ENCODE peak calls at places on chromosomes 13 and 19, in seven cellular contexts. I, G, U, O, M, X and N are unnamed samples.

GRCh38 chr19:42132851-42133528 is 744 bp upstream of the POU2F2 start:
- DNase-seq in I (peak), G (peak), U (peak), O (peak), M (peak), X (peak), N (no peak)

GRCh38 chr13:80408270-80408669 is 67.3 kb upstream of the SPRY2 start:
- DNase-seq in I (no peak), G (no peak), U (no peak), O (no peak), M (no peak), X (no peak), N (no peak)

GRCh38 chr19:7870571-7871279 is 3.5 kb downstream of the PRR36 start:
- DNase-seq in I (peak), G (peak), U (peak), O (peak), M (no peak), X (peak), N (peak)

GRCh38 chr19:11887618-11888531 is at the start of gene ZNF69:
- DNase-seq in I (peak), G (no peak), U (peak), O (peak), M (no peak), X (peak), N (peak)

GRCh38 chr13:107144432-107144831 is 576.5 kb upstream of the ARGLU1 start:
- DNase-seq in I (no peak), G (no peak), U (no peak), O (no peak), M (no peak), X (no peak), N (no peak)

GRCh38 chr13:37326319-37326718 is 220.9 kb upstream of the CSNK1A1L start:
- DNase-seq in I (no peak), G (no peak), U (no peak), O (no peak), M (no peak), X (no peak), N (no peak)

GRCh38 chr13:80345771-80346510 is 5.0 kb upstream of the SPRY2 start:
- DNase-seq in I (no peak), G (no peak), U (no peak), O (no peak), M (no peak), X (no peak), N (no peak)

GRCh38 chr13:31310781-31311180 is 111.0 kb downstream of the B3GLCT start:
- DNase-seq in I (no peak), G (no peak), U (no peak), O (no peak), M (no peak), X (no peak), N (no peak)

GRCh38 chr19:3771033-3771905 is 759 bp downstream of the RAX2 start:
- DNase-seq in I (no peak), G (no peak), U (no peak), O (peak), M (no peak), X (no peak), N (peak)

GRCh38 chr13:98447130-98447529 is 129.8 kb downstream of the STK24 start:
- DNase-seq in I (no peak), G (no peak), U (no peak), O (no peak), M (no peak), X (no peak), N (no peak)

GRCh38 chr19:10780368-10780767 is 55.6 kb downstream of the TMED1 start:
- DNase-seq in I (no peak), G (no peak), U (no peak), O (no peak), M (no peak), X (no peak), N (no peak)

GRCh38 chr19:29583196-29584006 is 22.7 kb upstream of the POP4 start:
- DNase-seq in I (no peak), G (no peak), U (no peak), O (no peak), M (no peak), X (no peak), N (no peak)

GRCh38 chr19:23346696-23347095 is 48.6 kb downstream of the ZNF91 start:
- DNase-seq in I (no peak), G (no peak), U (no peak), O (no peak), M (no peak), X (no peak), N (no peak)

GRCh38 chr13:80340643-80341097 is 256 bp downstream of the SPRY2 start:
- DNase-seq in I (no peak), G (no peak), U (peak), O (no peak), M (no peak), X (no peak), N (no peak)

GRCh38 chr13:87274209-87274819 is 396.9 kb upstream of the SLITRK5 start:
- DNase-seq in I (no peak), G (peak), U (peak), O (peak), M (no peak), X (no peak), N (peak)

GRCh38 chr19:33465371-33465770 is 56.2 kb downstream of the PEPD start:
- DNase-seq in I (no peak), G (no peak), U (no peak), O (no peak), M (no peak), X (no peak), N (no peak)

GRCh38 chr19:4843647-4843965 is 12.1 kb upstream of the TICAM1 start:
- DNase-seq in I (no peak), G (no peak), U (no peak), O (no peak), M (no peak), X (no peak), N (no peak)

GRCh38 chr13:60765700-60766411 is 368.8 kb downstream of the TDRD3 start:
- DNase-seq in I (no peak), G (no peak), U (peak), O (no peak), M (no peak), X (no peak), N (no peak)

GRCh38 chr13:95275322-95276118 is 25.7 kb downstream of the ABCC4 start:
- DNase-seq in I (no peak), G (no peak), U (peak), O (no peak), M (no peak), X (no peak), N (no peak)

GRCh38 chr13:31477961-31478360 is 261.4 kb upstream of the RXFP2 start:
- DNase-seq in I (no peak), G (no peak), U (no peak), O (no peak), M (no peak), X (no peak), N (no peak)

GRCh38 chr19:40594657-40595077 is 6.5 kb upstream of the LTBP4 start:
- DNase-seq in I (no peak), G (no peak), U (no peak), O (no peak), M (no peak), X (no peak), N (no peak)

GRCh38 chr13:40316301-40316700 is 350.1 kb downstream of the FOXO1 start:
- DNase-seq in I (no peak), G (no peak), U (no peak), O (no peak), M (no peak), X (no peak), N (no peak)

GRCh38 chr13:77696863-77697207 is 652 bp upstream of the SLAIN1 start:
- DNase-seq in I (no peak), G (no peak), U (no peak), O (no peak), M (no peak), X (no peak), N (no peak)

GRCh38 chr19:13539332-13539731 is 33.1 kb upstream of the CACNA1A start:
- DNase-seq in I (no peak), G (no peak), U (no peak), O (no peak), M (no peak), X (no peak), N (no peak)

GRCh38 chr19:1063030-1063908 is 3.7 kb upstream of the ARHGAP45 start:
- DNase-seq in I (no peak), G (peak), U (no peak), O (peak), M (no peak), X (peak), N (no peak)

GRCh38 chr19:12769689-12770088 is 5.7 kb downstream of the HOOK2 start:
- DNase-seq in I (peak), G (no peak), U (no peak), O (no peak), M (no peak), X (peak), N (no peak)

GRCh38 chr13:79987323-79987722 is 353.6 kb downstream of the SPRY2 start:
- DNase-seq in I (no peak), G (no peak), U (no peak), O (no peak), M (no peak), X (no peak), N (no peak)

GRCh38 chr19:53333071-53333465 is 481 bp upstream of the ZNF845 start:
- DNase-seq in I (no peak), G (no peak), U (no peak), O (peak), M (no peak), X (no peak), N (peak)

GRCh38 chr13:93603043-93603442 is 376.4 kb downstream of the GPC6 start:
- DNase-seq in I (peak), G (no peak), U (no peak), O (no peak), M (no peak), X (no peak), N (no peak)

GRCh38 chr19:41860419-41861097 is 503 bp downstream of the RPS19 start:
- DNase-seq in I (no peak), G (no peak), U (no peak), O (peak), M (no peak), X (no peak), N (no peak)

GRCh38 chr13:30486230-30487074 is 20.7 kb upstream of the HMGB1 start:
- DNase-seq in I (no peak), G (no peak), U (no peak), O (no peak), M (no peak), X (no peak), N (no peak)

GRCh38 chr13:88339271-88339741 is 668.1 kb downstream of the SLITRK5 start:
- DNase-seq in I (no peak), G (no peak), U (no peak), O (no peak), M (no peak), X (no peak), N (no peak)
- TF ChIP-seq YY1 in I (no peak), G (no peak), U (no peak), O (no peak), M (no peak), X (no peak), N (no peak)

GRCh38 chr13:33322965-33323668 is 37.6 kb upstream of the STARD13 start:
- DNase-seq in I (no peak), G (no peak), U (no peak), O (no peak), M (no peak), X (no peak), N (no peak)

GRCh38 chr13:33328691-33329090 is 43.1 kb upstream of the STARD13 start:
- DNase-seq in I (no peak), G (no peak), U (no peak), O (peak), M (no peak), X (no peak), N (no peak)

GRCh38 chr13:33323766-33324525 is 38.4 kb upstream of the STARD13 start:
- DNase-seq in I (no peak), G (no peak), U (no peak), O (no peak), M (no peak), X (no peak), N (no peak)

GRCh38 chr13:33326246-33326645 is 40.7 kb upstream of the STARD13 start:
- DNase-seq in I (no peak), G (no peak), U (no peak), O (no peak), M (no peak), X (no peak), N (no peak)

GRCh38 chr13:33326723-33327122 is 41.2 kb upstream of the STARD13 start:
- DNase-seq in I (no peak), G (no peak), U (no peak), O (no peak), M (no peak), X (no peak), N (no peak)
- TF ChIP-seq YY1 in I (no peak), G (no peak), U (no peak), O (no peak), M (no peak), X (no peak), N (no peak)

DNA sequence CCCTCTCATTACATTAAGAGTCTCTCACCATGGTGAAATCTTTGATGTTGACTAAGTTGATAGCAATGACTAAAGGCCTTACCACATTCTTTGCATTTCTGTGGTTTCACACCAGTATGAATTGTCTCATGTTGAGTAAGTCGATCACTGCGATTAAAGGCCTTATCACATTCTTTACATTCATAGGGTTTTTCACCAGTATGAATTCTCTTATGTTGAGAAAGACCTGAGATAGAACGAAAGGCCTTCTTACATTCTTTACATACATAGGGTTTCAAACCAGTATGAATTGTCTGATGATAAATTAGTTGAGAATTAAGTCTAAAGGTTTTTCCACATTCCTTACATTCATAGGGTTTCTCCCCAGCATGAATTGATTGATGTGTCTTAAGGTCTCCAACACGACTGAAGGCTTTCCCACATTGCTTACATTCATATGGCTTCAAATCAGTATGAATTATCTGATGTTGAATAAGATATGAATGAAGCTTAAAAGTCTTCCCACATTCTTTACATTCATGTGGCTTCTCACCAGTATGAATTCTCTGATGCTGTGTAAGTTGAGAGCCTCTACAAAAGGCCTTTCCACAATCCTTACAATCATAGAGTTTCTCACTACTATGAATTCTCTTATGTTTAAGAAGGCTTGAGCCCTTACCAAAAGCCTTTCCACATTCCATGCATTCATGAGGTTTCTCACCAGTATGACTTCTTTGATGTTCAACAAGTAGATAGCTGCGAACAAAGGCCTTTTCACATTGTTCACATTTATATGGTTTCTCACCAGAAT is 45.6 kb downstream of the ZNF283 start:
- DNase-seq in I (no peak), G (peak), U (no peak), O (no peak), M (no peak), X (no peak), N (no peak)
- TF ChIP-seq YY1 in I (no peak), G (no peak), U (no peak), O (no peak), M (no peak), X (no peak), N (no peak)

GRCh38 chr13:113373811-113374485 is 10.0 kb upstream of the GRTP1 start:
- DNase-seq in I (no peak), G (no peak), U (no peak), O (no peak), M (no peak), X (no peak), N (no peak)
- TF ChIP-seq YY1 in I (no peak), G (no peak), U (no peak), O (no peak), M (no peak), X (no peak), N (no peak)

GRCh38 chr19:18304194-18304495 is 18.7 kb downstream of the LSM4 start:
- DNase-seq in I (no peak), G (no peak), U (no peak), O (no peak), M (no peak), X (no peak), N (no peak)
- TF ChIP-seq YY1 in I (peak), G (no peak), U (no peak), O (no peak), M (no peak), X (no peak), N (no peak)

GRCh38 chr19:31127132-31127967 is 221.9 kb downstream of the TSHZ3 start:
- DNase-seq in I (peak), G (no peak), U (no peak), O (no peak), M (no peak), X (no peak), N (no peak)
- TF ChIP-seq YY1 in I (no peak), G (no peak), U (no peak), O (no peak), M (no peak), X (no peak), N (no peak)

GRCh38 chr19:48814895-48815294 is 4.1 kb upstream of the BCAT2 start:
- DNase-seq in I (no peak), G (no peak), U (no peak), O (no peak), M (no peak), X (no peak), N (no peak)

GRCh38 chr19:48817585-48818124 is 6.8 kb upstream of the BCAT2 start:
- DNase-seq in I (no peak), G (no peak), U (no peak), O (no peak), M (no peak), X (no peak), N (no peak)

GRCh38 chr19:48818234-48818823 is 7.5 kb upstream of the BCAT2 start:
- DNase-seq in I (no peak), G (no peak), U (no peak), O (no peak), M (no peak), X (no peak), N (no peak)

GRCh38 chr19:48813123-48813911 is 2.5 kb upstream of the BCAT2 start:
- DNase-seq in I (no peak), G (no peak), U (peak), O (peak), M (no peak), X (peak), N (no peak)

DNA sequence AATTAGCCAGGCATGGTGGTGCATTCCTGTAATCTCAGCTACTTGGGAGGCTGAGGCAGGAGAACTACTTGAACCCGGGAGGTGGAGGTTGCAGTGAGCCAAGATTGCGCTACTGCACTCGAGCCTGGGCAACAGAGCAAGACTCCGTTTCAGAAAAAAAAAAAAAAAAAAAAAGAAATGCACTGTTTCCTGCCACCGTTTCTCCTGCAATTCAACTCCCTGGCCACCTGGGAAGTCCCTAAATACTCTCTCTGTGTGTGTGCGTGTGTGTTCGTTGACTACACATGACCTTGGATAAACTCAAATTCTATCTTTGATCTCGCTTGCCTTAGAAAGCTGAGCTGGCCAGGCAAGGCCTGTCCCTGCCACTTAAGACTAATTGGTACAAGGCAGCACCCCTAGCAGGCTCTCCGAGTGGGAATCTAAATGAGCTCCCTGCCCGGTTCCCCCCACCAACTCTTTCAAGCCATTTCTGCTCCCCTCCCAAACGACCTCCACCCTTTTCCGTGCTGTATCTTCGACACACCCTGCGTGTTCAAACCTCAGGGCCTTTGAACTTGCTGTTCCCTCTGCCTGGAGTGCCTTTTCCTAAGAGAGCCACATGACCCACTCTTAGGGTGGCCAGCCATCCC is 5.2 kb upstream of the BCAT2 start:
- DNase-seq in I (no peak), G (no peak), U (peak), O (peak), M (no peak), X (no peak), N (no peak)
- TF ChIP-seq YY1 in I (no peak), G (no peak), U (no peak), O (no peak), M (no peak), X (no peak), N (no peak)

GRCh38 chr19:44303976-44304568 is 753 bp downstream of the ZNF235 start:
- DNase-seq in I (no peak), G (no peak), U (no peak), O (peak), M (no peak), X (peak), N (no peak)
- TF ChIP-seq YY1 in I (no peak), G (no peak), U (no peak), O (no peak), M (no peak), X (no peak), N (no peak)